ENCODE peak calls at places on chromosomes 16 and 17, in four cellular contexts. S is mammary epithelial cell, A is fibroblast of mammary gland, R is thoracic aorta. P is an unnamed sample.

GRCh38 chr17:17053446-17054379 is 11.5 kb downstream of the MPRIP start:
- DNase-seq in S (no peak), A (no peak), R (no peak), P (no peak)

GRCh38 chr16:24165273-24165672 is 90.9 kb upstream of the CACNG3 start:
- DNase-seq in S (no peak), A (no peak), R (no peak), P (no peak)

GRCh38 chr16:86507173-86508027 is 2.9 kb upstream of the FOXF1 start:
- DNase-seq in S (no peak), A (no peak), R (no peak), P (no peak)

GRCh38 chr17:75806822-75807500 is 22.4 kb downstream of the UNK start:
- DNase-seq in S (no peak), A (no peak), R (no peak), P (no peak)

GRCh38 chr16:19588661-19589060 is 33.2 kb downstream of the VPS35L start:
- DNase-seq in S (no peak), A (peak), R (no peak), P (peak)

GRCh38 chr16:17607624-17608023 is 136.9 kb upstream of the XYLT1 start:
- DNase-seq in S (no peak), A (no peak), R (no peak), P (no peak)

GRCh38 chr17:76550712-76551615 is 11.1 kb downstream of the PRCD start:
- DNase-seq in S (peak), A (peak), R (no peak), P (no peak)

GRCh38 chr16:52069866-52070265 is 477.1 kb downstream of the TOX3 start:
- DNase-seq in S (peak), A (peak), R (no peak), P (peak)

GRCh38 chr17:38602453-38602852 is 3.3 kb downstream of the SRCIN1 start:
- DNase-seq in S (no peak), A (no peak), R (no peak), P (no peak)

GRCh38 chr16:12262454-12263180 is 286.1 kb downstream of the SNX29 start:
- DNase-seq in S (no peak), A (peak), R (no peak), P (no peak)

GRCh38 chr16:19804538-19805323 is 79.9 kb downstream of the GPRC5B start:
- DNase-seq in S (peak), A (no peak), R (no peak), P (no peak)

GRCh38 chr17:70945386-70945785 is 776.1 kb downstream of the KCNJ2 start:
- DNase-seq in S (no peak), A (peak), R (no peak), P (no peak)

GRCh38 chr17:58710948-58711552 is 18.6 kb downstream of the RAD51C start:
- DNase-seq in S (peak), A (peak), R (no peak), P (peak)

DNA sequence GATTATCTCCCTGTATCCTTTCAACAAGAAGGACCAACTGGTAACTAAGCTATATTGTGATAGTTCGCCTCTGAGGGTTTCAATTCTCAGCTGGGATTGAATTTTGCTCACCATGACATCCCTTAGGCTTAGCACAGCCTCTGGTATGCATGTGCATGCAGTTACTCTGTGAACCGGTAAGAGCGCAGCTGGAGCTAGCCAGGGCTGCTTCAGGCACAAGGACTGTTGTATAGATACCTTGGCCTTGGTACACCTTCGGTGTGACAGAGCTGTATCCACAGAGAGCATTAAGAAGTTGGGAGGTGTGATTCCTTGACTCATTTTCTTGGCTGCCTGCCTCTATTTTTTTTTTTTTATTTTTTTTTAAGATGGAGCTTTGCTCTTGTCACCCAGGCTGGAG is 2.3 kb upstream of the NUTF2 start:
- DNase-seq in S (peak), A (peak), R (no peak), P (peak)
- TF ChIP-seq CTCF in S (no peak), A (peak), R (no peak), P (peak)

DNA sequence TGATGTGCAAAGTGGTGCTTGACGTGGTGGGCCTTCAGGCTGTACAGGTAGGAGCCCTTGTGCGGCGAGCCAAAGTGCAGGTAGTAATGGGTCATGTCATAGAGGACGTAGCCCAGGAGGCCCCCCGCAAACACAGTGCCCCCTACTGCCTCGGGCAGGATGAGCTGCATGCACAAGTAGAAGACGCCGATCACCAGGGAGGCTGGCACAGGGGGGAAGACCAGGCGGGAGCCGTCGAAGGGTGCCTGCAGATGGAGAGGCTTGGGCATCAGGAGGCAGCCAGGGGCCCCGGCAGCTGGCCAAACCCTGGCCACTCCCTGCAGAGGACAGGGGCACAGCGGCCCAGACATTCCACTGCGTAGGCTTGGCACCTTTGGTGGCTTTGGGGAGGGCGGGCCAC is 15.7 kb upstream of the MLKL start:
- DNase-seq in S (no peak), A (no peak), R (no peak), P (no peak)
- TF ChIP-seq CTCF in S (no peak), A (no peak), R (no peak), P (peak)

DNA sequence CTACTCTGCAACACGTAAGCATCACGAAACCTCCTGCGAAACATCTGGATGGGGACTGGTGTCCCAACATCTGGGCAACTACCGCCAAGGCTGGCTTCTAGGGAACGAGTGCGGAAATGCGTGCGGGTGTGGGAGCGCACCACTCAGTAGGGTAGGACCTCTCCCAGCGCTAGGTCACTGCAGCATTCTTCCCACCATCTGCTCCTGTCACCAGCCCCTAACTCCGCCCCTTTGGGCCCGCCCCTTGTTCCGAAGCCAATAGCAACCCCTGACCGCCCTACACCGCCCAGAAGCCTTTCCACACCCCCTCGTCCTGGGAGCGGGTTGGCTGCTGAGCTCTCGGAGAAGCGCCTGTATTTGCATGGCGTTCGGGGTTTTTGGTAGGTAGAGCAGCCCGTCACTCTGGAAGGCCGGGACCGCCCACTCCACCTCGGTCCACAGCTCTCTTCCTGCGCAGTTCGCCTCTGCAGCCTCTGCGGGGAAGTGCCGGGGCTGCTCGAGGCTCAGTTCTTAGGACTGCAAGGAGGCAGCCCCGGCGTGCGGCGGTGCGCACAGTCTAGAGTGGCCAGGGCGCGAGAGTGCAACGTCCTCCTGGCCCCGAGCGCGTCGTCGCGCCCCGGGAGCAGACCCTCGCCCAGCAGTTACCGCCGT is at the start of gene HS3ST3B1:
- DNase-seq in S (peak), A (peak), R (peak), P (peak)
- TF ChIP-seq CTCF in S (no peak), A (no peak), R (no peak), P (no peak)

GRCh38 chr16:85426806-85427205 is 186.3 kb upstream of the GSE1 start:
- DNase-seq in S (no peak), A (no peak), R (no peak), P (no peak)

GRCh38 chr16:85430523-85431381 is 182.4 kb upstream of the GSE1 start:
- DNase-seq in S (no peak), A (no peak), R (no peak), P (no peak)

GRCh38 chr16:85428899-85429775 is 184.0 kb upstream of the GSE1 start:
- DNase-seq in S (no peak), A (no peak), R (no peak), P (no peak)

GRCh38 chr16:85429776-85430522 is 183.2 kb upstream of the GSE1 start:
- DNase-seq in S (no peak), A (no peak), R (no peak), P (no peak)

DNA sequence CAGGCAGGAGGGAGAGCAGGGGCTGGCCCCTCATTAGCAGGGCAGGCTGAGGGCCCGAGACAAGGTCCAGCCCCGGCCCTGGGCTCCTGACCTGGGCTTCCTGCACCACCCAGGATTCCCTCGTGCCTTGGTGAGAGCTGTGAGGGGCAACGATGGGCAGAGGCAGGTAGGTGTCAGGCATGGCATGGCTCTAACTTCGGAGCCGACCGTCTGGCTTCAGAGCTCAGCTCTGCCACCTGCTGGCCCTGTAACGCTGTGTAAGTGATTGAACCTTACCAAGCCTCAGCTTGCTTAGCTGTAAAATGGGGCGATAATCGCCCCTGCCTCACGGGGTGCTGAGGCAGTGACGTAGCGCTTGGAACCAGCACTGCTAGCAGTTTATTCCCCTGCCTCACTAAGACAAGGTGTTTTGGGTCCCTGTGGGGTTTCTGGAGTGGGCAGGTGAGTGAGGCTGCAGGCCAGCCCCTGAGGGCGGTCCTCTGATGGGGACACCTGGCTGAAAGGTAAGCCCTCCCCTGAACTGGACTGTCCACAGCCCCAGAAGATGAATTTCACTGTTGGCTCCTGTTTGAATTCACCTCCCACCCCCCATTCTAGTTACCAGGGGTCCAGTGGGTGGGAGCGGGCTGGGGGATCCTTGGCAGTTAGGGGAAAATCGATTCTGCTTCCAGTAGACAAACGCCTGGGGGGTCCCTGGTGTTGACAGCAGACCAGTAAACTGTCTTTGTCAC is 184.8 kb upstream of the GSE1 start:
- DNase-seq in S (no peak), A (peak), R (no peak), P (no peak)
- TF ChIP-seq CTCF in S (peak), A (peak), R (peak), P (peak)

GRCh38 chr16:84565669-84566495 is 52.0 kb downstream of the COTL1 start:
- DNase-seq in S (no peak), A (no peak), R (no peak), P (no peak)

GRCh38 chr16:84562174-84562815 is 55.6 kb downstream of the COTL1 start:
- DNase-seq in S (no peak), A (no peak), R (no peak), P (no peak)

GRCh38 chr16:84563316-84563715 is 54.6 kb downstream of the COTL1 start:
- DNase-seq in S (no peak), A (no peak), R (no peak), P (no peak)

GRCh38 chr16:84561291-84561690 is 56.6 kb downstream of the COTL1 start:
- DNase-seq in S (no peak), A (no peak), R (no peak), P (no peak)

DNA sequence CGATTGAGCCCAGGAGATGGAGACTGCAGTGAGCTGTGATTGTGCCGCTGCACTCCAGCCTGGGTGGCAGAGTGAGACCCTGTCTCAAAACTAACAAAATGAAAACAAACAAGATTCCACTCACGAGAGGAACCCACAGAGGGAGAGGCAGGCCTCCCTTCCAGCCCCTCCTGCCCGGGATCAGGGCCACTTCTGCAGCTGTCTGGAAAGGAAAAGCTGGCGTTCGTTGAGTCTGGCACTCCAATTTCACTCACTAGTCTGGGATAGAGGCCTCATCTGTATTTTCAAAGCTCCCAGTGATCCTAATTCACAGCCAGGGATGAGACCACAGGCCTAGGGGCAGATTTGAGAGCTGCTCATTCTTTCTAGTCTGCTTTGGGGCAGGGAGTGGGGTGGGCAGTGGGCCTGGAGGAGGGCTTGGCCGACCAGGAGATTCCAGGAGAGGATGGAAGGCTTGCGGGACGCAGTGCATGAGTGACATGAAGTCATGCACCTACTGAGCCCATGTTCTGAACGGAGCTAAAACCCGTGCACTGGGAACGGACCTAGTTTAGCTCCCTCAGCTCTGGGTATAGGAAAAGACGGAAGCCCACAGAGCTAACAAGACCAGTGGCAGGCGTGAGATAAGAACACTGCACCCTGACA is 54.0 kb downstream of the COTL1 start:
- DNase-seq in S (no peak), A (no peak), R (no peak), P (no peak)
- TF ChIP-seq CTCF in S (no peak), A (no peak), R (no peak), P (no peak)

GRCh38 chr17:47844814-47845453 is 3.9 kb upstream of the SCRN2 start:
- DNase-seq in S (no peak), A (peak), R (no peak), P (peak)
- TF ChIP-seq CTCF in S (peak), A (peak), R (peak), P (peak)

DNA sequence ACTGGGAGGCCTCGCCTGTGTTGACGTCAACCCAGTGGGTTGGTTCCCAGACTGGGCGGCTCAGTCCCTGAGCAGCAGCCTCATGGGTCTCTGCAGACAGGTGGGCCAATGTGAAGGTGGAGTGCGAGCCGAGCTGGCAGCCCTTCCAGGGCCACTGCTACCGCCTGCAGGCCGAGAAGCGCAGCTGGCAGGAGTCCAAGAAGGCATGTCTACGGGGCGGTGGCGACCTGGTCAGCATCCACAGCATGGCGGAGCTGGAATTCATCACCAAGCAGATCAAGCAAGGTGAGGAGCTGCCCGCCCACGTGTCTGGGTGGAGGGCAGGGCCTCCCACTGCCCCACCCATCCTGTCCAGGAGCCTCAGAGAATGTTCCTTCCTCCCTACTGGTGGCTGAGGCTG is 44.1 kb downstream of the MRC2 start:
- DNase-seq in S (peak), A (no peak), R (no peak), P (no peak)
- TF ChIP-seq CTCF in S (peak), A (no peak), R (no peak), P (no peak)

GRCh38 chr17:82915697-82916027 is 75.8 kb upstream of the ZNF750 start:
- DNase-seq in S (no peak), A (no peak), R (no peak), P (no peak)

GRCh38 chr17:82913304-82914043 is 73.7 kb upstream of the ZNF750 start:
- DNase-seq in S (no peak), A (no peak), R (no peak), P (no peak)

GRCh38 chr17:82914375-82914774 is 74.6 kb upstream of the ZNF750 start:
- DNase-seq in S (no peak), A (peak), R (no peak), P (no peak)

GRCh38 chr17:82912571-82913089 is 72.8 kb upstream of the ZNF750 start:
- DNase-seq in S (no peak), A (peak), R (no peak), P (no peak)

GRCh38 chr17:82915010-82915696 is 75.3 kb upstream of the ZNF750 start:
- DNase-seq in S (no peak), A (no peak), R (no peak), P (no peak)
- TF ChIP-seq CTCF in S (peak), A (peak), R (no peak), P (no peak)

GRCh38 chr17:65561394-65562205 is at the start of gene AXIN2:
- DNase-seq in S (peak), A (peak), R (peak), P (peak)
- TF ChIP-seq CTCF in S (peak), A (peak), R (peak), P (peak)

GRCh38 chr17:29565643-29566472 is 979 bp downstream of the ABHD15 start:
- DNase-seq in S (no peak), A (no peak), R (no peak), P (no peak)
- TF ChIP-seq CTCF in S (no peak), A (peak), R (no peak), P (no peak)

P was measured in HFFc6.